ENCODE peak calls at places on chromosomes 11 and 22, in seven cellular contexts. C is psoas muscle; L is trophoblast cell; Q is A549; X is aorta; T is suprapubic skin; J is CD4-positive, CD25-positive, alpha-beta regulatory T cell. W is an unnamed sample. For H3K4me1, the result is how much of the 10 kb centered on the place peaks cover.

GRCh38 chr11:8963569-8964323 is 496 bp downstream of the TMEM9B start:
- DNase-seq in C (peak), L (peak), Q (peak), X (peak), J (peak), T (peak), W (no peak)

GRCh38 chr22:43840851-43841250 is 21.5 kb downstream of the SULT4A1 start:
- DNase-seq in X (no peak), J (no peak), Q (no peak), L (no peak), T (no peak), C (no peak), W (no peak)

GRCh38 chr11:94649925-94650623 is 82.9 kb downstream of the PIWIL4 start:
- DNase-seq in L (no peak), X (no peak), C (no peak), T (no peak), J (no peak), Q (no peak), W (no peak)

GRCh38 chr22:35842954-35843353 is 125.3 kb downstream of the APOL5 start:
- DNase-seq in X (no peak), C (no peak), L (peak), J (no peak), Q (peak), T (no peak), W (peak)

GRCh38 chr11:78350646-78351165 is 66.9 kb downstream of the GAB2 start:
- DNase-seq in C (no peak), L (no peak), Q (no peak), X (no peak), J (no peak), T (no peak), W (peak)

GRCh38 chr11:132228756-132229325 is 858.4 kb downstream of the NTM start:
- DNase-seq in T (no peak), C (no peak), J (no peak), X (no peak), Q (no peak), L (no peak), W (no peak)

GRCh38 chr22:48868554-48868953 is 959.1 kb downstream of the BRD1 start:
- DNase-seq in Q (no peak), C (no peak), L (no peak), T (peak), X (peak), J (no peak), W (no peak)

GRCh38 chr11:111351374-111352081 is 27.5 kb downstream of the POU2AF1 start:
- DNase-seq in C (no peak), T (no peak), X (no peak), J (no peak), L (no peak), Q (no peak), W (no peak)

GRCh38 chr22:49541451-49542230 is 286.0 kb downstream of the BRD1 start:
- DNase-seq in Q (no peak), X (peak), C (no peak), L (no peak), J (no peak), T (peak), W (no peak)

GRCh38 chr11:63237413-63237812 is 6.0 kb downstream of the SLC22A25 start:
- DNase-seq in X (no peak), C (no peak), L (no peak), J (no peak), Q (no peak), T (no peak), W (no peak)

GRCh38 chr11:7547687-7548086 is 33.9 kb downstream of the PPFIBP2 start:
- DNase-seq in Q (no peak), T (no peak), C (no peak), X (no peak), J (no peak), L (no peak), W (no peak)

GRCh38 chr22:17872491-17872890 is 98.2 kb upstream of the BID start:
- DNase-seq in Q (no peak), X (no peak), C (no peak), T (no peak), L (peak), J (no peak), W (no peak)
- H3K27ac ChIP-seq in Q (no peak), X (no peak), C (peak), T (peak), L (no peak), J (no peak), W (no peak)

GRCh38 chr11:75333022-75333806 is 18.2 kb downstream of the ARRB1 start:
- DNase-seq in J (no peak), Q (no peak), L (no peak), T (no peak), C (no peak), X (no peak), W (peak)

GRCh38 chr11:75333807-75334140 is 17.7 kb downstream of the ARRB1 start:
- DNase-seq in Q (no peak), J (no peak), X (no peak), T (no peak), C (no peak), L (no peak), W (peak)

GRCh38 chr11:75334976-75335375 is 16.5 kb downstream of the ARRB1 start:
- DNase-seq in X (no peak), Q (no peak), C (no peak), T (no peak), J (no peak), L (peak), W (no peak)

GRCh38 chr11:75337195-75337654 is 14.2 kb downstream of the ARRB1 start:
- DNase-seq in T (no peak), Q (peak), C (peak), X (no peak), L (peak), J (no peak), W (no peak)

DNA sequence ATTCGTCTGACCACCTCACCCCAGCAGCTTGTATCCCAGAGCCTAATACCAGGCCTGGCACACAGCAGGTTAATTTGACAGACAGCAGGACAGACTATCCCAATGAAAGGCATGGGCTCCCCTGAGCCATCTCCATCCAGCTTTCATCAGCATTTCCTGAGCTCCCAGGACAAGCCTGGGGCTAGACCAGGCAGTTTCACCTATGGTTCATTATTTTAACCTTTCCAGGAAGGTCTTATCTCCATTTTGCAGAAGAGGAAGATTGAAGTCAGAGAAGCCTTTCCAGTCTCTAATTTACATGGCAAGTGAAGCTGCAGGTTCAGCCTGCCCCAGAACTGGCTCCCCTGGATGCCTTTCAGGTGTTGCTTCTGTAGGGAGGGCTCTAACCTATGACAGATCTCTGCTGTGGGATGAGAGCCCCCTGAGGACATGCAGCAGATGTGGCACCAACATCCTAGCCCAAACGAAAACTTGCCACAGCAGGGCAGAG is 17.0 kb downstream of the ARRB1 start:
- DNase-seq in L (peak), T (no peak), Q (no peak), J (no peak), X (no peak), C (no peak), W (no peak)
- H3K4me3 ChIP-seq in L (no peak), T (no peak), Q (no peak), J (no peak), X (no peak), C (no peak), W (no peak)

GRCh38 chr11:116353517-116353916 is 419.3 kb downstream of the BUD13 start:
- DNase-seq in T (no peak), L (no peak), X (no peak), C (no peak), Q (no peak), J (no peak), W (no peak)
- H3K4me1 ChIP-seq in T (under half), L (under half), X (under half), C (under half), Q (under half), J (under half), W (under half)

GRCh38 chr11:1858154-1858553 is 5.3 kb downstream of the LSP1 start:
- DNase-seq in T (no peak), Q (no peak), L (no peak), C (no peak), J (no peak), X (no peak), W (no peak)
- H3K27ac ChIP-seq in T (no peak), Q (peak), L (no peak), C (no peak), J (no peak), X (no peak), W (no peak)

GRCh38 chr22:28736296-28737155 is 5.1 kb downstream of the CHEK2 start:
- DNase-seq in L (no peak), T (no peak), C (no peak), J (no peak), Q (no peak), X (no peak), W (no peak)
- H3K4me3 ChIP-seq in L (no peak), T (no peak), C (no peak), J (no peak), Q (no peak), X (no peak), W (no peak)

DNA sequence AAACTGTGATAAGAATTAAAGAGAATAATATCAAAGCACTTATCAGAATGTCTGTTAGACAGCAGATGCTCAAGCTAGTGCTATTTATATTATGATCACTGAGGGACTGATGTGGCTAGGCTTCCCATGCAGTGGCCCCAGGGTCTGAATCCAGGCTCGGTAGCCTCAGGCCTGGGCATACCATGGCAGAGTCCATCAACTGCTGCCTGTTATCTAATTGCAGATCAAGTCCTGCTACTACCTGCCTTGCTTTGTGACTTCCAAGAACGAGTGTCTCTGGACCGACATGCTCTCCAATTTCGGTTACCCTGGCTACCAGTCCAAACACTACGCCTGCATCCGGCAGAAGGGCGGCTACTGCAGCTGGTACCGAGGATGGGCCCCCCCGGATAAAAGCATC is 57.5 kb downstream of the TIMP3 start:
- DNase-seq in L (peak), T (no peak), Q (no peak), X (no peak), C (no peak), J (no peak), W (no peak)
- H3K4me1 ChIP-seq in L (under half), T (under half), Q (under half), X (under half), C (under half), J (under half), W (under half)